ENCODE peak calls at places on chromosome 17, in eight cellular contexts. Z is fibroblast of the aortic adventitia; N is upper lobe of right lung; J is fibroblast of lung; T is Karpas-422; R is iPS DF 6.9; O is stimulated activated naive CD8-positive, alpha-beta T cell treated with anti-CD3 and anti-CD28 coated beads, Interleukin-15, Interleukin-2, amounts not matched to agents 100 U/mL and 50 U/mL, for 24 hours; D is M059J. V is an unnamed sample.

GRCh38 chr17:6107791-6108190 is 37.6 kb downstream of the WSCD1 start:
- DNase-seq in Z (no peak), J (no peak), T (no peak), D (no peak), R (no peak), N (peak), O (no peak), V (no peak)

GRCh38 chr17:68539536-68540469 is 27.6 kb downstream of the PRKAR1A start:
- DNase-seq in D (no peak), O (no peak), Z (peak), N (peak), R (no peak), J (peak), T (peak), V (peak)

GRCh38 chr17:14672830-14673229 is 371.9 kb downstream of the HS3ST3B1 start:
- DNase-seq in O (no peak), T (no peak), R (no peak), N (no peak), Z (peak), J (peak), D (peak), V (peak)

GRCh38 chr17:19248923-19249574 is 11.9 kb downstream of the EPN2 start:
- DNase-seq in R (no peak), O (no peak), N (peak), T (no peak), Z (peak), J (peak), D (peak), V (no peak)

GRCh38 chr17:51560398-51560797 is 300.1 kb downstream of the UTP18 start:
- DNase-seq in Z (no peak), J (no peak), N (no peak), R (no peak), O (no peak), D (no peak), T (no peak), V (no peak)

GRCh38 chr17:60106377-60107059 is 27.8 kb upstream of the HEATR6 start:
- DNase-seq in Z (peak), O (no peak), N (no peak), R (no peak), J (peak), T (peak), D (peak), V (no peak)

GRCh38 chr17:51121620-51122472 is 1.2 kb upstream of the SPAG9 start:
- DNase-seq in T (peak), D (peak), O (peak), Z (peak), N (peak), J (peak), R (peak), V (peak)

GRCh38 chr17:49723423-49723822 is 15.7 kb upstream of the SLC35B1 start:
- DNase-seq in R (no peak), N (no peak), D (no peak), J (peak), O (no peak), Z (peak), T (no peak), V (no peak)

GRCh38 chr17:21211825-21212479 is 2.0 kb downstream of the TMEM11 start:
- DNase-seq in N (no peak), Z (no peak), D (no peak), T (no peak), J (no peak), R (no peak), O (no peak), V (no peak)

GRCh38 chr17:57645950-57646686 is 99.0 kb downstream of the CCDC182 start:
- DNase-seq in O (peak), Z (no peak), D (peak), J (no peak), N (no peak), T (no peak), R (no peak), V (no peak)

GRCh38 chr17:49399995-49400394 is 14.7 kb downstream of the PHB1 start:
- DNase-seq in Z (no peak), N (no peak), R (no peak), O (no peak), T (no peak), J (no peak), D (no peak), V (no peak)

GRCh38 chr17:17391575-17392370 is 85.0 kb upstream of the MED9 start:
- DNase-seq in R (no peak), D (no peak), N (no peak), Z (no peak), J (no peak), O (peak), T (peak), V (no peak)

GRCh38 chr17:66915204-66915611 is 49.3 kb upstream of the CACNG4 start:
- DNase-seq in R (no peak), Z (no peak), O (no peak), T (no peak), D (peak), J (no peak), N (no peak), V (peak)

GRCh38 chr17:10716218-10716617 is 13.6 kb downstream of the TMEM220 start:
- DNase-seq in R (no peak), D (no peak), Z (no peak), N (no peak), T (no peak), J (no peak), O (no peak), V (no peak)

GRCh38 chr17:68955181-68955841 is at the start of gene ABCA8:
- DNase-seq in R (no peak), D (no peak), T (no peak), N (no peak), O (no peak), J (peak), Z (peak), V (no peak)

GRCh38 chr17:30477758-30478115 is 529 bp downstream of the GOSR1 start:
- DNase-seq in J (no peak), D (peak), R (no peak), N (no peak), O (no peak), Z (no peak), T (no peak), V (peak)

GRCh38 chr17:63685021-63685420 is 14.9 kb downstream of the LIMD2 start:
- DNase-seq in N (no peak), D (no peak), R (no peak), O (no peak), Z (peak), J (no peak), T (no peak), V (no peak)

GRCh38 chr17:17171991-17172939 is 33.9 kb downstream of the PLD6 start:
- DNase-seq in O (no peak), N (no peak), D (no peak), R (no peak), T (no peak), J (no peak), Z (no peak), V (no peak)

GRCh38 chr17:80397686-80398085 is 17.3 kb upstream of the ENDOV start:
- DNase-seq in O (no peak), N (no peak), T (no peak), D (no peak), Z (no peak), R (no peak), J (no peak), V (no peak)

GRCh38 chr17:19269102-19269501 is 31.9 kb downstream of the EPN2 start:
- DNase-seq in T (no peak), Z (no peak), R (no peak), N (no peak), D (no peak), J (no peak), O (no peak), V (no peak)

GRCh38 chr17:15501788-15502187 is 34.4 kb upstream of the CDRT4 start:
- DNase-seq in R (no peak), T (no peak), D (no peak), O (no peak), Z (no peak), N (no peak), J (no peak), V (no peak)

GRCh38 chr17:82160081-82160480 is 52.6 kb downstream of the CCDC57 start:
- DNase-seq in Z (no peak), D (peak), O (no peak), J (no peak), N (no peak), T (no peak), R (no peak), V (no peak)